ENCODE peak calls at places on chromosomes 11 and 22, in four cellular contexts. One of them, this sample, is unnamed.

GRCh38 chr11:73168925-73169579 is 26.9 kb upstream of the FCHSD2 start:
- DNase-seq in colonic mucosa: no peak
- DNase-seq in PC-3: no peak
- DNase-seq in CD8-positive, alpha-beta memory T cell: no peak
- DNase-seq in this sample: peak; percentile 70

GRCh38 chr11:75240381-75241035 is at the start of gene TPBGL:
- DNase-seq in colonic mucosa: no peak
- DNase-seq in PC-3: no peak
- DNase-seq in CD8-positive, alpha-beta memory T cell: peak; percentile 7
- DNase-seq in this sample: no peak

GRCh38 chr11:48044577-48044976 is 64.2 kb downstream of the PTPRJ start:
- DNase-seq in colonic mucosa: no peak
- DNase-seq in PC-3: no peak
- DNase-seq in CD8-positive, alpha-beta memory T cell: no peak
- DNase-seq in this sample: peak; percentile 49

GRCh38 chr11:124961972-124962609 is 8.1 kb downstream of the CCDC15 start:
- DNase-seq in colonic mucosa: peak; percentile 23
- DNase-seq in PC-3: peak; percentile 91
- DNase-seq in CD8-positive, alpha-beta memory T cell: no peak
- DNase-seq in this sample: no peak

GRCh38 chr11:73200256-73200655 is 17.8 kb upstream of the P2RY2 start:
- DNase-seq in colonic mucosa: no peak
- DNase-seq in PC-3: peak; percentile 62
- DNase-seq in CD8-positive, alpha-beta memory T cell: no peak
- DNase-seq in this sample: no peak

GRCh38 chr11:131033151-131033651 is 116.9 kb upstream of the SNX19 start:
- DNase-seq in colonic mucosa: no peak
- DNase-seq in PC-3: peak; percentile 96
- DNase-seq in CD8-positive, alpha-beta memory T cell: no peak
- DNase-seq in this sample: no peak

GRCh38 chr11:134466909-134467567 is 55.0 kb upstream of the B3GAT1 start:
- DNase-seq in colonic mucosa: peak; percentile 50
- DNase-seq in PC-3: no peak
- DNase-seq in CD8-positive, alpha-beta memory T cell: no peak
- DNase-seq in this sample: no peak

GRCh38 chr11:106091480-106092123 is 14.1 kb downstream of the AASDHPPT start:
- DNase-seq in colonic mucosa: no peak
- DNase-seq in PC-3: peak; percentile 65
- DNase-seq in CD8-positive, alpha-beta memory T cell: no peak
- DNase-seq in this sample: no peak

GRCh38 chr22:24580276-24580675 is 12.6 kb downstream of the LRRC75B start:
- DNase-seq in colonic mucosa: no peak
- DNase-seq in PC-3: peak; percentile 14
- DNase-seq in CD8-positive, alpha-beta memory T cell: no peak
- DNase-seq in this sample: no peak

GRCh38 chr11:89177691-89178231 is at the start of gene TYR:
- DNase-seq in colonic mucosa: no peak
- DNase-seq in PC-3: no peak
- DNase-seq in CD8-positive, alpha-beta memory T cell: no peak
- DNase-seq in this sample: no peak

GRCh38 chr22:26968873-26969272 is 311.5 kb downstream of the MIAT start:
- DNase-seq in colonic mucosa: no peak
- DNase-seq in PC-3: peak; percentile 1
- DNase-seq in CD8-positive, alpha-beta memory T cell: no peak
- DNase-seq in this sample: no peak

GRCh38 chr11:117823941-117824420 is 563 bp downstream of the FXYD2 start:
- DNase-seq in colonic mucosa: peak; percentile 49
- DNase-seq in PC-3: no peak
- DNase-seq in CD8-positive, alpha-beta memory T cell: no peak
- DNase-seq in this sample: no peak

GRCh38 chr11:48007677-48008076 is 27.3 kb downstream of the PTPRJ start:
- DNase-seq in colonic mucosa: no peak
- DNase-seq in PC-3: no peak
- DNase-seq in CD8-positive, alpha-beta memory T cell: no peak
- DNase-seq in this sample: no peak

GRCh38 chr11:74822187-74822586 is 73.5 kb downstream of the RNF169 start:
- DNase-seq in colonic mucosa: no peak
- DNase-seq in PC-3: no peak
- DNase-seq in CD8-positive, alpha-beta memory T cell: no peak
- DNase-seq in this sample: no peak

GRCh38 chr22:18044548-18045271 is 20.3 kb upstream of the MICAL3 start:
- DNase-seq in colonic mucosa: peak; percentile 50
- DNase-seq in PC-3: no peak
- DNase-seq in CD8-positive, alpha-beta memory T cell: no peak
- DNase-seq in this sample: peak; percentile 39

GRCh38 chr11:122097419-122098001 is 18.5 kb downstream of the BLID start:
- DNase-seq in colonic mucosa: no peak
- DNase-seq in PC-3: no peak
- DNase-seq in CD8-positive, alpha-beta memory T cell: no peak
- DNase-seq in this sample: no peak

GRCh38 chr11:122093731-122094130 is 22.3 kb downstream of the BLID start:
- DNase-seq in colonic mucosa: no peak
- DNase-seq in PC-3: peak; percentile 60
- DNase-seq in CD8-positive, alpha-beta memory T cell: no peak
- DNase-seq in this sample: no peak

GRCh38 chr11:122098223-122098980 is 17.6 kb downstream of the BLID start:
- DNase-seq in colonic mucosa: no peak
- DNase-seq in PC-3: peak; percentile 49
- DNase-seq in CD8-positive, alpha-beta memory T cell: no peak
- DNase-seq in this sample: no peak

GRCh38 chr11:122099345-122100045 is 16.5 kb downstream of the BLID start:
- DNase-seq in colonic mucosa: no peak
- DNase-seq in PC-3: no peak
- DNase-seq in CD8-positive, alpha-beta memory T cell: no peak
- DNase-seq in this sample: no peak

GRCh38 chr11:122095950-122096942 is 19.8 kb downstream of the BLID start:
- DNase-seq in colonic mucosa: no peak
- DNase-seq in PC-3: peak; percentile 51
- DNase-seq in CD8-positive, alpha-beta memory T cell: no peak
- DNase-seq in this sample: no peak
- H3K4me3 ChIP-seq in colonic mucosa: no peak overlapping the region
- H3K4me3 ChIP-seq in PC-3: peak overlapping the region; percentile 0
- H3K4me3 ChIP-seq in CD8-positive, alpha-beta memory T cell: no peak overlapping the region
- H3K4me3 ChIP-seq in this sample: peak overlapping the region; percentile 61

GRCh38 chr11:76292583-76293188 is 86.4 kb upstream of the WNT11 start:
- DNase-seq in colonic mucosa: no peak
- DNase-seq in PC-3: no peak
- DNase-seq in CD8-positive, alpha-beta memory T cell: no peak
- DNase-seq in this sample: no peak
- H3K27ac ChIP-seq in colonic mucosa: no peak overlapping the region
- H3K27ac ChIP-seq in PC-3: no peak overlapping the region
- H3K27ac ChIP-seq in CD8-positive, alpha-beta memory T cell: no peak overlapping the region
- H3K27ac ChIP-seq in this sample: no peak overlapping the region

DNA sequence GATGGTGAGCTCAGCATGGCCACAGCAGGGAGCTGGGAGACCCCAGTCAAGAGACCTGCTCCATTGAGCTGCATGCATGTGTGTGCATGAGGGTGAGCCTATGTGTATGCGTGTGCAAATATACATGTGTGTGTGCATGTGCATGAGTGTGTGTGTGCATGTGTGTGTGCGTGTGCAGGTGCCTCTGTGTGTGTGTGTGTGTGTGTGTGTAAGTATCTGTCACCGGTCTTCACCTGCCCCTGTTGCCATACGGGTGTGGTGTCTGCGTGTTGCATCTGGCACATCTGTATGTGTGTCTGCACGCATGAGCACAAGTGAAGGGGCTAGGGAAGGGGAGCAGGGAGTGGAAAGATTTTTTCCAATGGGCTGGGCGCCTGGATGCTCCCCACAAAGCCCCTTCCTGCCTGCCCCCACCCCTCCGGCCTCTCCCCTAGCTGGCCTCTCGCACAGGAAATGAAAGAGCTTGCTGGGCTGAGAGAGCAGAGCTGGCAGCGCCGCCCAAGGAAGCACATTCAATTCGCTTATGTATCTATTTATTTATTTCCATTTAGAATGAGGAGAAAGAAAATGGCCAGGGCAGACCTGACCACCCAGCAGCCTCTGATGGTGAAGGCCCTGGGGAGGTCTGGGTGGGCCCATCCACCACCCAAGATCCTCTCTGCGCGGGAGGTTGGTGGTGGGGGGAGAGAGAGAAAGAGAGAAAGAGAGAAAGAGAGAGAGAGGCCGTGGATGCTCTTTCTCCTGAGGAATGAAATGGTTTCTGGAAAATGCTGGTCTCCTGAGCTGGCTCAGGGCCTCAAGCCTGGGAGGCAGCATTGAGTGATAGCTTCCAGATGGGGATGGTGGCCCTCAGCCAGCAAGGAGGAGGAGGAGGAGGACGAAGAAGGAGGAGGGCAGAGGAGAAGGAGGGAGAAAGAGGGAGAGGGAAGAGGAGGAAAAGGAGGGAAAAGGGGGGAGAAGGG is 4.3 kb downstream of the TSPAN32 start:
- DNase-seq in colonic mucosa: peak; percentile 71
- DNase-seq in PC-3: no peak
- DNase-seq in CD8-positive, alpha-beta memory T cell: peak; percentile 21
- DNase-seq in this sample: no peak
- H3K4me3 ChIP-seq in colonic mucosa: no peak overlapping the region
- H3K4me3 ChIP-seq in PC-3: no peak overlapping the region
- H3K4me3 ChIP-seq in CD8-positive, alpha-beta memory T cell: peak overlapping the region; percentile 70
- H3K4me3 ChIP-seq in this sample: no peak overlapping the region

GRCh38 chr22:43128116-43128515 is 15.1 kb downstream of the MCAT start:
- DNase-seq in colonic mucosa: no peak
- DNase-seq in PC-3: no peak
- DNase-seq in CD8-positive, alpha-beta memory T cell: no peak
- DNase-seq in this sample: no peak

GRCh38 chr22:43128928-43129424 is 14.2 kb downstream of the MCAT start:
- DNase-seq in colonic mucosa: peak; percentile 86
- DNase-seq in PC-3: no peak
- DNase-seq in CD8-positive, alpha-beta memory T cell: no peak
- DNase-seq in this sample: no peak

GRCh38 chr22:43129426-43130425 is 13.5 kb downstream of the MCAT start:
- DNase-seq in colonic mucosa: no peak
- DNase-seq in PC-3: no peak
- DNase-seq in CD8-positive, alpha-beta memory T cell: no peak
- DNase-seq in this sample: no peak

GRCh38 chr22:43127166-43127908 is 15.9 kb downstream of the MCAT start:
- DNase-seq in colonic mucosa: peak; percentile 92
- DNase-seq in PC-3: peak; percentile 89
- DNase-seq in CD8-positive, alpha-beta memory T cell: no peak
- DNase-seq in this sample: no peak

GRCh38 chr22:43126506-43127165 is 16.1 kb downstream of the BIK start:
- DNase-seq in colonic mucosa: peak; percentile 78
- DNase-seq in PC-3: peak; percentile 88
- DNase-seq in CD8-positive, alpha-beta memory T cell: no peak
- DNase-seq in this sample: no peak
- H3K27ac ChIP-seq in colonic mucosa: peak overlapping the region; percentile 82
- H3K27ac ChIP-seq in PC-3: peak overlapping the region; percentile 100
- H3K27ac ChIP-seq in CD8-positive, alpha-beta memory T cell: no peak overlapping the region
- H3K27ac ChIP-seq in this sample: no peak overlapping the region

GRCh38 chr11:7270233-7270760 is 18.6 kb downstream of the SYT9 start:
- DNase-seq in colonic mucosa: no peak
- DNase-seq in PC-3: no peak
- DNase-seq in CD8-positive, alpha-beta memory T cell: no peak
- DNase-seq in this sample: no peak
- H3K4me3 ChIP-seq in colonic mucosa: no peak overlapping the region
- H3K4me3 ChIP-seq in PC-3: no peak overlapping the region
- H3K4me3 ChIP-seq in CD8-positive, alpha-beta memory T cell: no peak overlapping the region
- H3K4me3 ChIP-seq in this sample: no peak overlapping the region

DNA sequence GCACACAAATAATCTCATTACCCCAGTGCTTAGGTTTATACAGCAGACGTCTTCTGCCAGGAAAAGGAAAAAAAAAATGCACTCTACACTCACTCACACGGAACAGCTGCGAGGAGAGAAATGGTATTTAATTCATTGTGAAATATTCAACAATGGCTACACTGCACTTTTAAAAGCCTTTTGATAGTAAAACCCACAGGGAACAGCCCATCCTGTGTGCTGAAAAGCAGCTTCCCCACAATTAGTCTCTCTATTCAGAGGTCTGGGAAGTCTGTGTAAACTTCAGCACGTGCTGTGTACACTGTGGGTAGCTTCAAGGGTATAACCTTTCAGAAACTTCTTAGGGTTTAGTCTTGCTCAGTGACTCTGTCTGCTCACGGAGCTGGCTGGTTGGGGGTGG is 42.7 kb downstream of the ETS1 start:
- DNase-seq in colonic mucosa: no peak
- DNase-seq in PC-3: no peak
- DNase-seq in CD8-positive, alpha-beta memory T cell: no peak
- DNase-seq in this sample: no peak
- H3K27ac ChIP-seq in colonic mucosa: no peak overlapping the region
- H3K27ac ChIP-seq in PC-3: no peak overlapping the region
- H3K27ac ChIP-seq in CD8-positive, alpha-beta memory T cell: no peak overlapping the region
- H3K27ac ChIP-seq in this sample: peak overlapping the region; percentile 31

GRCh38 chr22:38925571-38926041 is 31.8 kb upstream of the APOBEC3A start:
- DNase-seq in colonic mucosa: no peak
- DNase-seq in PC-3: peak; percentile 52
- DNase-seq in CD8-positive, alpha-beta memory T cell: no peak
- DNase-seq in this sample: no peak

GRCh38 chr22:38923463-38924196 is 33.8 kb upstream of the APOBEC3A start:
- DNase-seq in colonic mucosa: peak; percentile 83
- DNase-seq in PC-3: peak; percentile 87
- DNase-seq in CD8-positive, alpha-beta memory T cell: no peak
- DNase-seq in this sample: peak; percentile 55

GRCh38 chr22:38924197-38924952 is 33.0 kb upstream of the APOBEC3A start:
- DNase-seq in colonic mucosa: peak; percentile 90
- DNase-seq in PC-3: peak; percentile 93
- DNase-seq in CD8-positive, alpha-beta memory T cell: no peak
- DNase-seq in this sample: peak; percentile 65

GRCh38 chr22:38930512-38930911 is 26.9 kb upstream of the APOBEC3A start:
- DNase-seq in colonic mucosa: no peak
- DNase-seq in PC-3: no peak
- DNase-seq in CD8-positive, alpha-beta memory T cell: no peak
- DNase-seq in this sample: no peak

DNA sequence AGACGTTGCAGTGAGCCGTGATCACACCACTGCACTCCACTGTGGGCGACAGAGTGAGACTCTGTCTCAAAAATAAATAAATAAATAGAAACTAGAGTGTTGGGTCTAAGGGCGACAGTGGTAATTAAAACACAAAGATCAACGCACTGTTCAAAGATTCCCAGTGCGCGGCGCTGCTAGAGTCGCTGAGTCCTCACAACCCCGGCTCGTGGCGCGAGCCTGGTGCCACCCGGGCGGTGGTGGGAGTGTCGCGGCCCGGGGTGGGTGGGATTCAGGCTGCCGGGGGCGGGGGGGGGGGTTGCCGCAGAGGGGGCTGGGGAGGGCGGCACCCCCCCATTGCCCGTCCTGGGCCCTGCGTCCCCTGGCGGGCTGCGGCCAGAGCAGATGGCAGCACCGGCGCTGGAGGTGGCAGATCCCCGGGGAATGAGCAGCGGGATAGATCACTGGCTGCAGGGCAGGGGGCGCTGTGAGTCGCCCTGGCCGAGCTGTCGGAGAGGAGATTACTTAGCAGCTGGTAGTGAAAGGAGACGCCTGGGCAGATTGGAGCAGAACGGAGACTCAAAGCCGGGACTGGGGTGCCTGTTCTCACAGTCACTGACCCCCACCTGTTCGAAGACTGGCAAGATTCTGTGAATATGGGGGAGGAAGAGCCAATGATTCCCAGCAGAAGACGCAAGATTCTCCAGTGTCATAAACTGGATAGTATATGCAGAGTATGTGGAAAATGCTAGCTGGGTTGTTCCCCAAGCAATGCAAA is 30.2 kb upstream of the APOBEC3A start:
- DNase-seq in colonic mucosa: peak; percentile 77
- DNase-seq in PC-3: no peak
- DNase-seq in CD8-positive, alpha-beta memory T cell: peak; percentile 19
- DNase-seq in this sample: peak; percentile 40
- H3K4me3 ChIP-seq in colonic mucosa: peak overlapping the region; percentile 29
- H3K4me3 ChIP-seq in PC-3: no peak overlapping the region
- H3K4me3 ChIP-seq in CD8-positive, alpha-beta memory T cell: no peak overlapping the region
- H3K4me3 ChIP-seq in this sample: peak overlapping the region; percentile 36

GRCh38 chr11:22703040-22703439 is 36.6 kb downstream of the GAS2 start:
- DNase-seq in colonic mucosa: peak; percentile 36
- DNase-seq in PC-3: peak; percentile 76
- DNase-seq in CD8-positive, alpha-beta memory T cell: no peak
- DNase-seq in this sample: no peak
- H3K27ac ChIP-seq in colonic mucosa: peak overlapping the region; percentile 34
- H3K27ac ChIP-seq in PC-3: no peak overlapping the region
- H3K27ac ChIP-seq in CD8-positive, alpha-beta memory T cell: no peak overlapping the region
- H3K27ac ChIP-seq in this sample: peak overlapping the region; percentile 41